ENCODE peak calls at places on chromosomes 5 and 9, in four cellular contexts. One of them, this sample, is unnamed.

GRCh38 chr5:138653502-138653901 is 78.3 kb upstream of the HSPA9 start:
- DNase-seq in SK-N-SH: no peak
- DNase-seq in esophagus squamous epithelium: no peak
- DNase-seq in tibial nerve: no peak
- DNase-seq in this sample: no peak

GRCh38 chr9:69028754-69029153 is 6.8 kb upstream of the FXN start:
- DNase-seq in SK-N-SH: no peak
- DNase-seq in esophagus squamous epithelium: no peak
- DNase-seq in tibial nerve: no peak
- DNase-seq in this sample: no peak

GRCh38 chr5:121758640-121759039 is 93.0 kb upstream of the FTMT start:
- DNase-seq in SK-N-SH: no peak
- DNase-seq in esophagus squamous epithelium: no peak
- DNase-seq in tibial nerve: no peak
- DNase-seq in this sample: no peak

GRCh38 chr5:9197881-9198260 is 348.0 kb downstream of the SEMA5A start:
- DNase-seq in SK-N-SH: no peak
- DNase-seq in esophagus squamous epithelium: no peak
- DNase-seq in tibial nerve: no peak
- DNase-seq in this sample: no peak

GRCh38 chr5:68046445-68046844 is 169.1 kb upstream of the PIK3R1 start:
- DNase-seq in SK-N-SH: no peak
- DNase-seq in esophagus squamous epithelium: no peak
- DNase-seq in tibial nerve: peak
- DNase-seq in this sample: peak

GRCh38 chr9:36793277-36793676 is 220.6 kb downstream of the MELK start:
- DNase-seq in SK-N-SH: peak
- DNase-seq in esophagus squamous epithelium: no peak
- DNase-seq in tibial nerve: no peak
- DNase-seq in this sample: no peak

GRCh38 chr9:136546697-136547481 is 1.0 kb upstream of the NOTCH1 start:
- DNase-seq in SK-N-SH: peak
- DNase-seq in esophagus squamous epithelium: no peak
- DNase-seq in tibial nerve: no peak
- DNase-seq in this sample: no peak

GRCh38 chr9:136675477-136676296 is 11.6 kb downstream of the AGPAT2 start:
- DNase-seq in SK-N-SH: no peak
- DNase-seq in esophagus squamous epithelium: no peak
- DNase-seq in tibial nerve: no peak
- DNase-seq in this sample: no peak

GRCh38 chr9:5515261-5515650 is 4.9 kb downstream of the PDCD1LG2 start:
- DNase-seq in SK-N-SH: no peak
- DNase-seq in esophagus squamous epithelium: no peak
- DNase-seq in tibial nerve: no peak
- DNase-seq in this sample: no peak

GRCh38 chr5:135353952-135354721 is 44.9 kb downstream of the MACROH2A1 start:
- DNase-seq in SK-N-SH: no peak
- DNase-seq in esophagus squamous epithelium: no peak
- DNase-seq in tibial nerve: no peak
- DNase-seq in this sample: no peak

GRCh38 chr5:124162782-124163532 is 583.5 kb downstream of the ZNF608 start:
- DNase-seq in SK-N-SH: no peak
- DNase-seq in esophagus squamous epithelium: no peak
- DNase-seq in tibial nerve: no peak
- DNase-seq in this sample: no peak

GRCh38 chr5:79508354-79508753 is 5.6 kb downstream of the HOMER1 start:
- DNase-seq in SK-N-SH: no peak
- DNase-seq in esophagus squamous epithelium: no peak
- DNase-seq in tibial nerve: no peak
- DNase-seq in this sample: no peak

GRCh38 chr5:142356318-142356715 is 31.5 kb upstream of the SPRY4 start:
- DNase-seq in SK-N-SH: no peak
- DNase-seq in esophagus squamous epithelium: no peak
- DNase-seq in tibial nerve: no peak
- DNase-seq in this sample: no peak
- H3K27ac ChIP-seq in SK-N-SH: peak
- H3K27ac ChIP-seq in esophagus squamous epithelium: peak
- H3K27ac ChIP-seq in tibial nerve: peak
- H3K27ac ChIP-seq in this sample: peak

DNA sequence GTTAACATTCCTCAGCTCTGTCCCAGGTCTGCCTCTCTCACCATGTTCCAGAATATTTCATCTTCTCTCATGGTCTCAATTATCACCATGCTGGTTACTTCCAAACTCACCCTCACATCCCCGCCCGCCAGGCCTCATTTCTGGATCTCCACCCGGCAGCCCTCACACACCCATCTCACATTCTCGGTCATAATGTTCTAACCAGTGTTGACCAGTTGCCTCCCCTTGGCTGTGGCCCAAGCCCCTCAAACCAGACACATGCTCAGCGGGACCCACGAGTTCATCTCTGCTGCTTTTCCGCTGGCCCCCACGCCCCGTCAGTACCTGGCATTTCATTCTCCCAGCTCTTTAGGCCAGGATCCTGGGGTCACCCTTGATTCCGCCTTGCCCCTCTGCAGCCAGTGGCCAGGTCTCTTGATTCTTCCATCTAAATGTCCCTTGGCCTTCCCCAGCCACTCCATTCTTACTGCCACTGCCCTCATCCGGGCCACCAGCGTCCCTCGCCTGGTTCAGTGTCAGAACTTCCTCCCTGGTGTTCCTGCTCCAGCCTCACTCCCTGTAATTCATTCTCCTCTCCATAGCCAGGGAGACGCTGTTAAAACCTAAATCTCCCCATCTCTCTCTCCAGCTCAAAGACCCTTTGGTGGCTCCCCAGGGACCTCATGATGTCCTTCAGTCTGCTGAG is 141.7 kb downstream of the MVB12B start:
- DNase-seq in SK-N-SH: no peak
- DNase-seq in esophagus squamous epithelium: no peak
- DNase-seq in tibial nerve: peak
- DNase-seq in this sample: no peak
- H3K27ac ChIP-seq in SK-N-SH: no peak
- H3K27ac ChIP-seq in esophagus squamous epithelium: no peak
- H3K27ac ChIP-seq in tibial nerve: peak
- H3K27ac ChIP-seq in this sample: no peak

GRCh38 chr5:103489293-103489692 is 73.3 kb downstream of the NUDT12 start:
- DNase-seq in SK-N-SH: no peak
- DNase-seq in esophagus squamous epithelium: no peak
- DNase-seq in tibial nerve: no peak
- DNase-seq in this sample: no peak
- H3K27ac ChIP-seq in SK-N-SH: no peak
- H3K27ac ChIP-seq in esophagus squamous epithelium: no peak
- H3K27ac ChIP-seq in tibial nerve: no peak
- H3K27ac ChIP-seq in this sample: no peak

GRCh38 chr5:132229236-132229635 is 1.6 kb upstream of the P4HA2 start:
- DNase-seq in SK-N-SH: no peak
- DNase-seq in esophagus squamous epithelium: no peak
- DNase-seq in tibial nerve: no peak
- DNase-seq in this sample: no peak

GRCh38 chr5:132227235-132227484 is 493 bp downstream of the P4HA2 start:
- DNase-seq in SK-N-SH: no peak
- DNase-seq in esophagus squamous epithelium: no peak
- DNase-seq in tibial nerve: no peak
- DNase-seq in this sample: no peak

GRCh38 chr5:132227485-132228240 is at the start of gene P4HA2:
- DNase-seq in SK-N-SH: peak
- DNase-seq in esophagus squamous epithelium: no peak
- DNase-seq in tibial nerve: peak
- DNase-seq in this sample: no peak

GRCh38 chr5:132226516-132227234 is 978 bp downstream of the P4HA2 start:
- DNase-seq in SK-N-SH: no peak
- DNase-seq in esophagus squamous epithelium: no peak
- DNase-seq in tibial nerve: no peak
- DNase-seq in this sample: no peak

DNA sequence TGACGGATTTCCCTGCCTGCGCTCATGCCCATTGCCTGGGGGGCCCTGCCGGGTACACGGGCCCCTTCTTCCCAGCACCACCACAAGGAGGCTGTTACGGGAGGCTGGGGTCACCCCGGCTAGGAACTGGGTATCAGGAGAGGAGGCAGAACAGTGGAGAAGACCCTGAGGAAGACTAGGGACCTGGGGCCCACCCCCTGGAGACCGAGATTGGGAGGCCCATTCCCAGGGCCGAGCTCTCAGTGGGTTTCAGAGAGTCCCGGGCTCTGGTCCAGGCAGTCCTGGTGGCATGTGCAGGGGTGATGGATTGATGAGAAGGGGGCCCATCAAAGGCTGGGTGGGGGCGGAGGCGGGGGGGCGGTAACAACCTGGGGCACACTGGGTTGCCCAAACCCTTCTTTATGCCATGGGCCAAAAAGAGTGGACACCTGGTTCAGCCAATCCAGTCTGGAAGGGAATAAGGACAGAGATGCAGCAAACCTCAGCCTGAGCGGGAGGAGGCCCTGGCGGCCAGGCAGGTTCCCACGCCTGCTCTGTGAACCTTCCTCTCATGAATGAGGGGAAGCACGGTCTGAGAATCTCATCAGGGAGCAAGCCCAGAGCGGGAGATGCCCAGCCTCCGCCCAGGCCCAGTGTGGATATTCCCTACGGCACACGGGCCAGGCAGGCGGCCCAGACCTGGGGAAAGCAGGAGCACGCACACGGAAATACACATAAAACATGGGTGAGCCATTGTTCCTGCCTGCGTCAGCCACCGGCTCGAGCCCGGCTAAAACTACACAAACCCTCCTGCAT is 785 bp upstream of the P4HA2 start:
- DNase-seq in SK-N-SH: no peak
- DNase-seq in esophagus squamous epithelium: no peak
- DNase-seq in tibial nerve: no peak
- DNase-seq in this sample: no peak
- H3K27ac ChIP-seq in SK-N-SH: peak
- H3K27ac ChIP-seq in esophagus squamous epithelium: peak
- H3K27ac ChIP-seq in tibial nerve: peak
- H3K27ac ChIP-seq in this sample: peak

GRCh38 chr5:18334949-18335348 is 700.7 kb downstream of the TAF11L14 start:
- DNase-seq in SK-N-SH: no peak
- DNase-seq in esophagus squamous epithelium: no peak
- DNase-seq in tibial nerve: no peak
- DNase-seq in this sample: no peak
- H3K27ac ChIP-seq in SK-N-SH: no peak
- H3K27ac ChIP-seq in esophagus squamous epithelium: no peak
- H3K27ac ChIP-seq in tibial nerve: no peak
- H3K27ac ChIP-seq in this sample: no peak

GRCh38 chr5:173913686-173914321 is 25.7 kb downstream of the CPEB4 start:
- DNase-seq in SK-N-SH: peak
- DNase-seq in esophagus squamous epithelium: no peak
- DNase-seq in tibial nerve: no peak
- DNase-seq in this sample: no peak

GRCh38 chr5:173915310-173916005 is 27.3 kb downstream of the CPEB4 start:
- DNase-seq in SK-N-SH: peak
- DNase-seq in esophagus squamous epithelium: no peak
- DNase-seq in tibial nerve: no peak
- DNase-seq in this sample: no peak

GRCh38 chr5:173917788-173918786 is 29.9 kb downstream of the CPEB4 start:
- DNase-seq in SK-N-SH: peak
- DNase-seq in esophagus squamous epithelium: no peak
- DNase-seq in tibial nerve: peak
- DNase-seq in this sample: peak

GRCh38 chr5:173919443-173919842 is 31.3 kb downstream of the CPEB4 start:
- DNase-seq in SK-N-SH: no peak
- DNase-seq in esophagus squamous epithelium: no peak
- DNase-seq in tibial nerve: no peak
- DNase-seq in this sample: peak

GRCh38 chr5:173916233-173916632 is 28.1 kb downstream of the CPEB4 start:
- DNase-seq in SK-N-SH: no peak
- DNase-seq in esophagus squamous epithelium: no peak
- DNase-seq in tibial nerve: no peak
- DNase-seq in this sample: no peak
- H3K27ac ChIP-seq in SK-N-SH: peak
- H3K27ac ChIP-seq in esophagus squamous epithelium: no peak
- H3K27ac ChIP-seq in tibial nerve: no peak
- H3K27ac ChIP-seq in this sample: no peak

GRCh38 chr5:1888541-1889251 is 6.0 kb upstream of the IRX4 start:
- DNase-seq in SK-N-SH: no peak
- DNase-seq in esophagus squamous epithelium: no peak
- DNase-seq in tibial nerve: no peak
- DNase-seq in this sample: no peak
- H3K27ac ChIP-seq in SK-N-SH: no peak
- H3K27ac ChIP-seq in esophagus squamous epithelium: no peak
- H3K27ac ChIP-seq in tibial nerve: no peak
- H3K27ac ChIP-seq in this sample: peak

DNA sequence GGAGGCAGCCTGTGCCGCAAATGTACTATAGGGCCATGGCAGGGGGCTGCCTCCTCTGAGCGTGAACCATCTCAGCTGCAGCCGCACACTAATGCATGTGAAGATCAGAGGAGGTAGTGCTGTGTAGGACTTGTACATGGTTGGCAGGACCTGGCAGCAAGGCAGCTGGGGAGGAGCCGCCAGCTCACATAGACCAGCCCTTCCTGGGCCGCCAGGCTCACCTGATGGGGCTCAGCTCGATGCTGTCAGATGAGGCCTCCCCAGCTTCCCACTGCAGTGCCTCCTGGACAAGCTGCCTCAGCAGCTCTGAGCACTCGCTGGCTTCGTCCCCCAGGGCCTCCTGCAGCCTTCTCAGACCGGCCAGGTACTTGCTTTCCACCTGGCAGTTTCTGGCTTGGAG is 18.0 kb upstream of the CORO2A start:
- DNase-seq in SK-N-SH: no peak
- DNase-seq in esophagus squamous epithelium: no peak
- DNase-seq in tibial nerve: no peak
- DNase-seq in this sample: no peak
- H3K27ac ChIP-seq in SK-N-SH: no peak
- H3K27ac ChIP-seq in esophagus squamous epithelium: no peak
- H3K27ac ChIP-seq in tibial nerve: no peak
- H3K27ac ChIP-seq in this sample: no peak